ENCODE peak calls at places on chromosome 3, in four cellular contexts. M is Panc1, V is HCT116, N is K562. D is an unnamed sample.

GRCh38 chr3:44984335-44984734 is 8.3 kb downstream of the EXOSC7 start:
- DNase-seq in M (no peak), V (no peak), N (no peak), D (no peak)

GRCh38 chr3:44562147-44562546 is 7.2 kb downstream of the ZKSCAN7 start:
- DNase-seq in M (no peak), V (no peak), N (no peak), D (no peak)

GRCh38 chr3:120894285-120894684 is 13.7 kb upstream of the STXBP5L start:
- DNase-seq in M (no peak), V (peak; percentile 19), N (no peak), D (no peak)

GRCh38 chr3:17032407-17033034 is 147.8 kb downstream of the PLCL2 start:
- DNase-seq in M (no peak), V (peak; percentile 19), N (peak; percentile 47), D (peak; percentile 16)

GRCh38 chr3:182636646-182637045 is 156.7 kb upstream of the ATP11B start:
- DNase-seq in M (no peak), V (no peak), N (no peak), D (no peak)

GRCh38 chr3:71498053-71498452 is 85.5 kb downstream of the FOXP1 start:
- DNase-seq in M (no peak), V (no peak), N (no peak), D (no peak)

GRCh38 chr3:198113219-198114053 is 153.4 kb downstream of the LMLN start:
- DNase-seq in M (no peak), V (no peak), N (no peak), D (no peak)

GRCh38 chr3:185362850-185363661 is at the start of gene MAP3K13:
- DNase-seq in M (no peak), V (peak; percentile 84), N (peak; percentile 84), D (peak; percentile 54)

GRCh38 chr3:77207753-77208152 is 167.9 kb downstream of the ROBO2 start:
- DNase-seq in M (no peak), V (no peak), N (no peak), D (no peak)

GRCh38 chr3:4474683-4475490 is 7.8 kb upstream of the SUMF1 start:
- DNase-seq in M (no peak), V (no peak), N (peak; percentile 42), D (no peak)

GRCh38 chr3:174442317-174442682 is 416.8 kb upstream of the NAALADL2 start:
- DNase-seq in M (no peak), V (no peak), N (no peak), D (no peak)

GRCh38 chr3:187291512-187292132 is at the start of gene MASP1:
- DNase-seq in M (no peak), V (no peak), N (no peak), D (peak; percentile 12)

GRCh38 chr3:139421459-139421858 is 32.0 kb upstream of the COPB2 start:
- DNase-seq in M (no peak), V (no peak), N (no peak), D (no peak)

GRCh38 chr3:46865034-46865507 is 1.8 kb upstream of the MYL3 start:
- DNase-seq in M (no peak), V (no peak), N (no peak), D (no peak)

GRCh38 chr3:152466784-152467183 is 198.1 kb downstream of the MBNL1 start:
- DNase-seq in M (no peak), V (no peak), N (peak; percentile 19), D (peak; percentile 51)

GRCh38 chr3:53230041-53230621 is 25.7 kb downstream of the TKT start:
- DNase-seq in M (no peak), V (no peak), N (no peak), D (no peak)

GRCh38 chr3:178987745-178988144 is 83.9 kb downstream of the ZMAT3 start:
- DNase-seq in M (no peak), V (no peak), N (no peak), D (no peak)
- H3K4me3 ChIP-seq in M (no peak overlapping the region), V (no peak overlapping the region), N (no peak overlapping the region), D (no peak overlapping the region)

GRCh38 chr3:13375464-13375863 is 44.7 kb downstream of the NUP210 start:
- DNase-seq in M (no peak), V (no peak), N (no peak), D (no peak)
- TF ChIP-seq TCF7L2 in M (no peak), V (no peak), N (no peak), D (no peak)

GRCh38 chr3:112200317-112200666 is 67.2 kb upstream of the GCSAM start:
- DNase-seq in M (no peak), V (no peak), N (no peak), D (no peak)

GRCh38 chr3:112199622-112200316 is 66.7 kb upstream of the GCSAM start:
- DNase-seq in M (no peak), V (peak; percentile 29), N (no peak), D (no peak)

GRCh38 chr3:112197131-112197530 is 64.1 kb upstream of the GCSAM start:
- DNase-seq in M (no peak), V (no peak), N (no peak), D (no peak)
- H3K4me3 ChIP-seq in M (no peak overlapping the region), V (no peak overlapping the region), N (no peak overlapping the region), D (no peak overlapping the region)

GRCh38 chr3:42900731-42901420 is 5.1 kb upstream of the ZNF662 start:
- DNase-seq in M (no peak), V (no peak), N (no peak), D (no peak)
- TF ChIP-seq TCF7L2 in M (no peak), V (no peak), N (no peak), D (no peak)

GRCh38 chr3:167882057-167882667 is 146.6 kb downstream of the SERPINI1 start:
- DNase-seq in M (no peak), V (peak; percentile 39), N (peak; percentile 32), D (peak; percentile 30)
- H3K4me3 ChIP-seq in M (no peak overlapping the region), V (no peak overlapping the region), N (no peak overlapping the region), D (no peak overlapping the region)

DNA sequence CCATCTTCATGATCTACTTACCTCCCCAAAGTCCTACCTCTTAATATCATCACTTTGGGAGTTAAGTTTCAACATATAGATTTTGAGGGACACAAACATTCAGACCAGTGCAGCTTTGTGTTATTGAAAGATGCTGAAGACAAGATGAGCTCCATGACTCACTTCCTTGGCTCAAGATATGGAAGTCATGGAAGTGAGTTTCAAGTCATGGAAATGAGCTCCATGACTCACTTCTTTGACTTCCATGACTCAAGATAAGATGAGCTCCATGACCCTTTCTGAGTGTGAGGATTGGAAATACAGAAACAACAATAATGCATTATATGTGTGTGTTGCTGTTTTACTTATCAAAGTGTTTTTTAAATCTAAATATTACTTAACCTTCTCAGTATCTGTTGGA is 170.2 kb upstream of the TPRG1 start:
- DNase-seq in M (peak; percentile 12), V (peak; percentile 34), N (no peak), D (no peak)
- TF ChIP-seq TCF7L2 in M (no peak), V (no peak), N (no peak), D (no peak)

GRCh38 chr3:170584585-170585007 is 1.3 kb downstream of the SLC7A14 start:
- DNase-seq in M (no peak), V (no peak), N (peak; percentile 74), D (peak; percentile 37)
- H3K4me3 ChIP-seq in M (no peak overlapping the region), V (no peak overlapping the region), N (no peak overlapping the region), D (no peak overlapping the region)

GRCh38 chr3:126956866-126957650 is 25.9 kb upstream of the PLXNA1 start:
- DNase-seq in M (no peak), V (no peak), N (no peak), D (no peak)

GRCh38 chr3:126952983-126953660 is 29.8 kb upstream of the PLXNA1 start:
- DNase-seq in M (no peak), V (no peak), N (no peak), D (no peak)

GRCh38 chr3:126956361-126956760 is 26.6 kb upstream of the PLXNA1 start:
- DNase-seq in M (no peak), V (no peak), N (no peak), D (no peak)

GRCh38 chr3:126954141-126954845 is 28.6 kb upstream of the PLXNA1 start:
- DNase-seq in M (no peak), V (no peak), N (no peak), D (no peak)

DNA sequence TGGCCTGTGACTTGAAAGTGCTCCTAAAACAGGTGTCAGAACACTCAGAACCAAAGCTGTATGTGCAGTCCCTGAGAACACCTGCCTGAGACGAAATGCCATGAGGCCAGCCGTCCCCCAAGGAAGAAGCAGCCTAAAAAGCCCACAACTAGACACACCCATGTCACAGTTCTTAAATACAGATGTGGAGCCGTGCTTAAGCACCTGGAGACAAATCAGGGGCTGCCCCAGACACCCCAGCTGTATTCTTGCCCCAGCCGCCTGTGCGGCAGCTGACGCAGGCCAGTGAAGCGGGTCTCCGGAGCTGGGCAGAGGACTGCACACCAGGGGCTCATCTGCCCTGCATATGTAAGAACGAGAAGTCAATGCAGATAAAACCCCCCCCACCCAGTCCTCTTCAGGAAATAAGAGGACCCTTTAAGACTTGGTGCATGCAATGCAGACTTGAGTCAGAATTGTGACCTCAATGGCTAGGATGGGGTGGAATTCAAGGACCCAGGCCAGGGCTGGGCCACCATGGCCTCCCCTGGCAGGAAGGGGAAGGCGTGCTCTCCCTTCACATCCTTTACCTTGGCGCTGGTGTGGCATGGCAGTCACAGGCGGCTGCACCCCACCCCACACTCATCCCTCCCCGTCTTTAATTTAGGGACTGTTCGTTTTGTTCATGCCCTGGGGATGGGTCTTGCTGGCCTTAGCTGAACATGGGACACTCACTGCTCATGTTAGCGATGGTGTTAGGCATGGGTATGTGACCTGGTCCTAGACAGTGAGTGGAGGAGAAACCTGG is 27.7 kb upstream of the PLXNA1 start:
- DNase-seq in M (no peak), V (no peak), N (no peak), D (no peak)
- TF ChIP-seq TCF7L2 in M (no peak), V (no peak), N (no peak), D (no peak)

DNA sequence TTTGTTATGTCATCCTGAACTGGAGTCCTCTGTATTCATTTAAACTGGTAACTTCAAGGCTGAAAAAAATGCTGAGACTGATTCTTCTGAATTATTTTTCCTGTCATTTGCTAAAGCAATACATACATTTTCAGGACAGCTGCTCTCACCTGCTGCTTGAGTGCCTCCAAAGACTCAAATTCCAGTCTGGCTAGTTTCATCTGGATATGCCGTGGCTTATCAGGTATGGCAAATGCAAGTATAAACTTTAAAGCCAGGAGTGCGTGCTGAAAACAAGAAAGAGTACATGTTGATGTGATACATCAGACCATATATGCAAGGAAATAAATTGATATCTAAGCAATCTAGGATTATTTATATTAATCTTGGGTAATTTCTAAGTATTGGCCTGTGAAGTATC is 146.1 kb downstream of the SNRK start:
- DNase-seq in M (no peak), V (no peak), N (no peak), D (no peak)
- H3K4me3 ChIP-seq in M (no peak overlapping the region), V (no peak overlapping the region), N (no peak overlapping the region), D (no peak overlapping the region)

GRCh38 chr3:141366285-141367037 is 1.8 kb upstream of the ZBTB38 start:
- DNase-seq in M (no peak), V (peak; percentile 33), N (peak; percentile 63), D (peak; percentile 49)
- TF ChIP-seq TCF7L2 in M (no peak), V (no peak), N (no peak), D (no peak)